ENCODE peak calls at places on chromosomes 4 and X, in nine cellular contexts. I, Z, L, D, S, P, U, C and K are unnamed samples.

GRCh38 chr4:150305995-150306394 is 227.8 kb downstream of the DCLK2 start:
- DNase-seq in I (no peak), Z (no peak), L (no peak), D (no peak), S (no peak), P (no peak), U (peak), C (no peak), K (no peak)

GRCh38 chr4:85028910-85029309 is 62.4 kb upstream of the WDFY3 start:
- DNase-seq in I (no peak), Z (no peak), L (no peak), D (no peak), S (no peak), P (no peak), U (no peak), C (no peak), K (no peak)

GRCh38 chrX:23634181-23634580 is 33.1 kb upstream of the PRDX4 start:
- DNase-seq in I (no peak), Z (no peak), L (no peak), D (no peak), S (no peak), P (no peak), U (no peak), C (no peak), K (no peak)

GRCh38 chr4:57219389-57219890 is 109.3 kb upstream of the IGFBP7 start:
- DNase-seq in I (no peak), Z (no peak), L (no peak), D (no peak), S (no peak), P (no peak), U (no peak), C (no peak), K (no peak)

GRCh38 chr4:62898115-62898514 is 1511.1 kb downstream of the TECRL start:
- DNase-seq in I (no peak), Z (no peak), L (no peak), D (no peak), S (no peak), P (no peak), U (no peak), C (no peak), K (no peak)

GRCh38 chrX:43165343-43165920 is 387.5 kb upstream of the PPP1R2C start:
- DNase-seq in I (no peak), Z (no peak), L (no peak), D (peak), S (no peak), P (no peak), U (no peak), C (peak), K (no peak)

GRCh38 chr4:37453361-37454262 is 209.1 kb downstream of the NWD2 start:
- DNase-seq in I (peak), Z (no peak), L (peak), D (peak), S (peak), P (peak), U (peak), C (peak), K (no peak)

GRCh38 chrX:112668476-112669404 is 11.0 kb downstream of the LHFPL1 start:
- DNase-seq in I (no peak), Z (no peak), L (no peak), D (no peak), S (no peak), P (no peak), U (no peak), C (no peak), K (no peak)

GRCh38 chrX:357693-358471 is 28.8 kb downstream of the PPP2R3B start:
- DNase-seq in I (no peak), Z (no peak), L (no peak), D (peak), S (no peak), P (no peak), U (peak), C (peak), K (no peak)

GRCh38 chrX:83416273-83416672 is 91.8 kb upstream of the POU3F4 start:
- DNase-seq in I (no peak), Z (peak), L (no peak), D (no peak), S (no peak), P (no peak), U (peak), C (no peak), K (no peak)

GRCh38 chr4:146370841-146371240 is 150.9 kb downstream of the SLC10A7 start:
- DNase-seq in I (no peak), Z (no peak), L (no peak), D (no peak), S (no peak), P (no peak), U (no peak), C (no peak), K (no peak)

GRCh38 chr4:108889696-108890475 is 127.0 kb upstream of the ETNPPL start:
- DNase-seq in I (no peak), Z (no peak), L (no peak), D (no peak), S (no peak), P (no peak), U (no peak), C (no peak), K (no peak)

GRCh38 chr4:137370206-137370633 is 162.1 kb downstream of the PCDH18 start:
- DNase-seq in I (no peak), Z (no peak), L (peak), D (no peak), S (no peak), P (no peak), U (peak), C (no peak), K (no peak)

GRCh38 chr4:86688026-86688425 is 93.9 kb downstream of the PTPN13 start:
- DNase-seq in I (no peak), Z (no peak), L (no peak), D (no peak), S (no peak), P (no peak), U (no peak), C (no peak), K (no peak)

GRCh38 chr4:155809835-155810234 is 51.0 kb downstream of the GUCY1B1 start:
- DNase-seq in I (no peak), Z (peak), L (no peak), D (peak), S (no peak), P (no peak), U (peak), C (no peak), K (peak)

GRCh38 chrX:17375631-17376380 is 806 bp downstream of the NHS start:
- DNase-seq in I (no peak), Z (no peak), L (no peak), D (peak), S (no peak), P (peak), U (no peak), C (no peak), K (peak)

GRCh38 chrX:65581661-65582339 is 47.2 kb upstream of the LAS1L start:
- DNase-seq in I (no peak), Z (peak), L (no peak), D (peak), S (peak), P (peak), U (peak), C (peak), K (peak)

GRCh38 chr4:141599853-141600252 is 36.5 kb upstream of the IL15 start:
- DNase-seq in I (no peak), Z (no peak), L (no peak), D (no peak), S (no peak), P (no peak), U (no peak), C (no peak), K (no peak)